ENCODE peak calls at places on chromosomes 3 and 15, in four cellular contexts. N is WTC11, L is K562, W is GM12878. T is an unnamed sample.

GRCh38 chr3:149115114-149115513 is 14.3 kb upstream of the HPS3 start:
- DNase-seq in N (no peak), L (no peak), W (no peak), T (no peak)

GRCh38 chr3:17605032-17605431 is 137.4 kb downstream of the TBC1D5 start:
- DNase-seq in W (no peak), L (no peak), N (no peak), T (peak)

GRCh38 chr15:99503411-99503810 is 62.4 kb upstream of the MEF2A start:
- DNase-seq in W (no peak), N (no peak), L (no peak), T (no peak)

GRCh38 chr3:149670742-149671492 is 13.1 kb upstream of the WWTR1 start:
- DNase-seq in W (no peak), L (no peak), N (no peak), T (peak)

GRCh38 chr3:138365991-138366759 is 17.8 kb downstream of the MRAS start:
- DNase-seq in L (no peak), W (no peak), N (no peak), T (no peak)

GRCh38 chr15:43133429-43134156 is at the start of gene TMEM62:
- DNase-seq in L (peak), W (peak), N (peak), T (peak)

GRCh38 chr3:188111002-188111584 is 42.9 kb upstream of the LPP start:
- DNase-seq in N (no peak), W (no peak), L (no peak), T (peak)

GRCh38 chr3:50655009-50655830 is 19.5 kb upstream of the DOCK3 start:
- DNase-seq in W (no peak), L (no peak), N (no peak), T (no peak)

GRCh38 chr15:85354432-85354831 is 26.0 kb upstream of the AKAP13 start:
- DNase-seq in N (no peak), L (no peak), W (no peak), T (no peak)

GRCh38 chr15:66587749-66588148 is 22.0 kb upstream of the LCTL start:
- DNase-seq in W (no peak), L (no peak), N (no peak), T (no peak)

GRCh38 chr3:59406943-59407342 is 357.1 kb upstream of the CFAP20DC start:
- DNase-seq in L (no peak), W (peak), N (no peak), T (no peak)

GRCh38 chr3:51718547-51719412 is 11.9 kb downstream of the GRM2 start:
- DNase-seq in N (peak), L (peak), W (peak), T (peak)

GRCh38 chr3:149435936-149436885 is 38.3 kb upstream of the TM4SF4 start:
- DNase-seq in N (no peak), L (no peak), W (no peak), T (no peak)

GRCh38 chr15:49769225-49769624 is 148.4 kb downstream of the DTWD1 start:
- DNase-seq in W (no peak), L (no peak), N (no peak), T (no peak)

GRCh38 chr3:168981396-168981795 is 682.1 kb downstream of the MECOM start:
- DNase-seq in N (no peak), W (no peak), L (no peak), T (no peak)

GRCh38 chr15:64019764-64020163 is 26.5 kb downstream of the DAPK2 start:
- DNase-seq in L (no peak), W (peak), N (no peak), T (peak)

GRCh38 chr15:64022571-64022970 is 23.7 kb downstream of the DAPK2 start:
- DNase-seq in L (no peak), N (no peak), W (no peak), T (no peak)

GRCh38 chr15:64023215-64023614 is 23.1 kb downstream of the DAPK2 start:
- DNase-seq in L (peak), N (no peak), W (no peak), T (no peak)

GRCh38 chr15:64029111-64029510 is 17.2 kb downstream of the DAPK2 start:
- DNase-seq in N (no peak), L (no peak), W (no peak), T (no peak)

DNA sequence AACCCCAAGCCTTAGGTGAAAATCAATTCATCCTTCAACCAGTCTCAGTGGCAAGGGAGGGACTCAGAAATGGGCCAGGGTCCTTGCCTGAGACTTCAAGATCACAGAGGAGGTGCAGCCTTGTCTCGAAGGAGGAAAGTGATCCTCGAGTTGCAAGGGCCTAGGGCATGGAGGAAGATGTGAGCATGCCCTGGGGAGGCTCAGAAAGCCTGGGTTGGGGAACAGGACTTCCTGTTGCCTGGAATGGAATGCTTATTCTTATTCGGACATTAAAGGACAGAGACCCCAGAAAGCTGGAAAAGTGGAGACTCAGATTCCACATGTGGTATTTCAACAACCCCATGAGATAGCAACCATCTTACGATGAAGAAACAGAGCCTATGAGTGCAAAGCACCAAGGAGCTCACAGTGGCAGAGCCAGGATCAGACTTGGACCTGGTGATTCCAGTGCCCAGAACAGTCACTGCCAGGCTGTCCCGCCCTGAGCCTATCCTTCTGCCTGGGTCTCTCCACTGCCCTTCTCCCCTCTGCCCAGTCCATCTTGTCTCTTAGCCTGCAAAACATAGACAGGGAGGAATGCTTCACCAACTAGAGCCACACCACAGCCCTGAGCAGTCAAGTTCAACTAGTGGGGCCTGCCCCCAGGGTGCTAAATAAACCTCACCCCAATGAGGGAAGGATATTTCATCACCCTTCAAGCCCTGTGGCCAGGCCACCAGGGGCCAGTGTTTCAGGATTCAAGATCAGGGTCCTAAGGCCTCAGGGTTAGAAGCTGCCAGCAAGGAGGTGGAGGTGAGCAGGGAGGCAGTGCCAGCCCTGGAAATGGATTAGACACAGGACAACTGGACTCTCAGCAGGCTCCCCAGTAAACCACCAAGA is 21.9 kb downstream of the DAPK2 start:
- DNase-seq in N (peak), W (no peak), L (no peak), T (no peak)
- TF ChIP-seq NR2C2 in N (no peak), W (no peak), L (no peak), T (no peak)

GRCh38 chr15:90895571-90896117 is 7.5 kb upstream of the MAN2A2 start:
- DNase-seq in N (no peak), W (no peak), L (peak), T (no peak)
- TF ChIP-seq ETV6 in N (no peak), W (no peak), L (no peak), T (no peak)

DNA sequence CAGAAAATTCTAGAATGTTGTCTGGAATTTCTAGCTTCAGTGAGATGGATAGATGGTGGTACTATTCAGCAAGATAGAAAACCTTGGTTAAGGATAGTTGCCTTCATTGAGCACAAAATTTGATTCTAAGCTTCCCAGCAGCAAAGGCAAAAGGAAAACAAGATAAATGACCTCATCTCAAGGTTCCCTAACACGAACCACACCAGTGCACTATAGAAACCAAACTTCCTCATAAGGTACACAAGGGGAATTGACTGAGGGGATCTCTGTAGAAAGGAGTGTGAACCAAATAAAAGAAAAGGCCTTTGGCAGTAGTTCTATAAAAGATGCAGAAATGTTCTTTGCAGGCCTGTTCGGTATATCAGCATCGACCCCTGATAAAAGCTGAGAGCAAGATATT is 288.9 kb downstream of the SHQ1 start:
- DNase-seq in N (no peak), L (no peak), W (no peak), T (no peak)
- TF ChIP-seq NR2C2 in N (no peak), L (no peak), W (no peak), T (no peak)

DNA sequence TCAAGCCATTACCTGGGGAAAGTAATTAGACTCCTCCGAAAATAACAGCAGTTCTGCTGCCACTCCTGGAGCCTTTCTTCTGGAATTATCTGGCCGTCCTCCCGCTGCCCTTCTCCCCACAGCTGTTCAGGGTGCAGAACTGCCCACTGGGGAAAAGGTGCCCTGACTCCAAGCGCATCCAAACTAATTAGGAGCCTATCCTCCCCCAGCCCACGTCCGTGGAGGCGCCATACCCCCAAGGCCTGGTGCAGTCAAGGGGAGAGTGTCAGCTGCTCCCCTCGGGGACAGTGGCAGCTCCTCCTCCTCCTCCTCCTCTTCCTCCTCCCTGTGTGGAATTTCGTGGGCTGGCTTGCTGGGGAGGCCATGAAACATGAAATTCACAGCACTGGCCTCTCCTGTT is 177.2 kb downstream of the XXYLT1 start:
- DNase-seq in L (no peak), N (no peak), W (no peak), T (no peak)
- TF ChIP-seq ETV6 in L (no peak), N (no peak), W (no peak), T (no peak)

GRCh38 chr15:51267714-51268105 is 70.7 kb downstream of the CYP19A1 start:
- DNase-seq in L (no peak), W (no peak), N (peak), T (no peak)

GRCh38 chr15:51267047-51267713 is 71.2 kb downstream of the CYP19A1 start:
- DNase-seq in L (no peak), N (peak), W (no peak), T (no peak)

GRCh38 chr15:51263726-51264125 is 74.7 kb downstream of the CYP19A1 start:
- DNase-seq in N (no peak), W (no peak), L (no peak), T (no peak)

GRCh38 chr15:51266548-51266947 is 71.8 kb downstream of the CYP19A1 start:
- DNase-seq in N (no peak), W (no peak), L (no peak), T (no peak)

DNA sequence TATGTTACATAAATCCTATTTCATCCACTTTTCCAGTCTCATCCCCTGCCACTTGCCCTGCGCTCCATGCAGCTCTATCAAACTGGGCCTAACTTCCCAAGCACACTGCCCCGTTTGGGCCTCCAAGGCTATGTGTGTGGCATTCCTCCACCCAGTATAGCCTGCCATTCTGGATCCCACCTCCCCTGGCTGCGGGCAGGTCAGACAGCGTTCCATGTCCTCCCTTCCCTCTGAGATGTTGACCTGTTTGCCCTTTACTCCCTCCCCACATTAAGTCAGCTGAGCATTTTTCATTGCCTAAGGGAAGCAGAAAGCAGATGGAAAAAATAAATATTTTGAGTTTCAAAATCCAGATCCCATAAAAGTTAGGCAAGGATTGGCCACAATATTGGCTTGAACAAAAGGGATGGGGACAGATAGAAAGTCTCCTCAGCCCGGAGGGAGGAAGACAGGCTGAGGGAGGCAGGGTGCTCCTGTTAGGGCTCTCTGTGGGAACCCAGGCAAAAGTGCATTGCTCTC is 73.3 kb downstream of the CYP19A1 start:
- DNase-seq in N (no peak), L (no peak), W (no peak), T (no peak)
- TF ChIP-seq NR2C2 in N (no peak), L (no peak), W (no peak), T (no peak)

DNA sequence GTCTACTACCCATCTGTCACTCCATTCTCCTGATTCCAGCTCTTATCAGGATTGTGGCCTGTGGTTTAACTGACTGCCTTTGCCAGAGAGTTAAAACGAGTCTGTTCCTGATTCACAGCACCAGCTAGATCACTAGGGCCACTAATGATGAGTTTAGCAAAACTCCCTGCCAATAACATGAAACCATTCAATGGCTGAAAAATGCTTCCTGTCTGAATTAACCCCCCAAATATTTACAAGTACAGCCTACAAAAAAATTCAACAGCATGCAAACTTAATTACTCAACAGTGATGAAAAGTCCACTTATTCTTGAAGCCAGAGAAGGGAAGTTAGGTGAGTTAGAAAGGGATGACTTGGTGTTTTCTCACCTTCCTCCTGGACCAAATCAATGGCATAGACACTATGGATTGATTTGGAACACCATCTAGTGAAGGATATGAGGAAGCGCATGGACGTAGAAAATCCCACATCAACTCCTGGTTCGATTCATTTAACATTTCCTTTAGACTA is 141.4 kb downstream of the TGFBR2 start:
- DNase-seq in L (no peak), W (no peak), N (no peak), T (peak)
- TF ChIP-seq ETV6 in L (no peak), W (no peak), N (no peak), T (no peak)

GRCh38 chr3:185978516-185978915 is 40.7 kb upstream of the TRA2B start:
- DNase-seq in L (no peak), N (no peak), W (no peak), T (no peak)
- TF ChIP-seq NR2C2 in L (no peak), N (no peak), W (no peak), T (no peak)

T was measured in HepG2.